ENCODE peak calls at places on chromosome 15, in nine cellular contexts. H, V, Z, C, F, M, X, E and N are unnamed samples.
A peak's percentile ranks its signal among the peaks of the same experiment; 100 is the strongest.

GRCh38 chr15:40259021-40259420 is 20.2 kb downstream of the PAK6 start:
- DNase-seq in H (no peak), V (peak; percentile 38), Z (no peak), C (no peak), F (no peak), M (no peak), X (no peak), E (no peak), N (no peak)

GRCh38 chr15:35349916-35350315 is 196.0 kb downstream of the DPH6 start:
- DNase-seq in H (no peak), V (no peak), Z (no peak), C (no peak), F (no peak), M (no peak), X (no peak), E (no peak), N (no peak)

GRCh38 chr15:41502787-41503668 is 9.4 kb downstream of the ITPKA start:
- DNase-seq in H (no peak), V (peak; percentile 86), Z (no peak), C (no peak), F (no peak), M (no peak), X (peak; percentile 46), E (no peak), N (no peak)

GRCh38 chr15:77012868-77013267 is 17.9 kb downstream of the PSTPIP1 start:
- DNase-seq in H (no peak), V (no peak), Z (peak; percentile 54), C (no peak), F (no peak), M (no peak), X (peak; percentile 64), E (peak; percentile 40), N (no peak)

GRCh38 chr15:76345880-76346665 is 9.5 kb downstream of the ISL2 start:
- DNase-seq in H (peak; percentile 63), V (no peak), Z (no peak), C (no peak), F (peak; percentile 48), M (no peak), X (peak; percentile 39), E (no peak), N (no peak)

GRCh38 chr15:90104551-90104950 is 2.3 kb upstream of the IDH2 start:
- DNase-seq in H (no peak), V (no peak), Z (no peak), C (no peak), F (peak; percentile 74), M (no peak), X (no peak), E (no peak), N (peak; percentile 63)

GRCh38 chr15:40298216-40298935 is 9.4 kb downstream of the PLCB2 start:
- DNase-seq in H (peak; percentile 13), V (no peak), Z (no peak), C (no peak), F (no peak), M (no peak), X (no peak), E (no peak), N (no peak)

GRCh38 chr15:49645937-49646336 is 25.1 kb downstream of the DTWD1 start:
- DNase-seq in H (no peak), V (no peak), Z (no peak), C (peak; percentile 90), F (peak; percentile 78), M (no peak), X (no peak), E (no peak), N (peak; percentile 21)

GRCh38 chr15:100663066-100663465 is 60.7 kb downstream of the ASB7 start:
- DNase-seq in H (no peak), V (peak; percentile 12), Z (no peak), C (no peak), F (peak; percentile 11), M (no peak), X (no peak), E (no peak), N (no peak)

GRCh38 chr15:65396965-65397317 is 19.1 kb upstream of the IGDCC3 start:
- DNase-seq in H (no peak), V (no peak), Z (no peak), C (no peak), F (no peak), M (no peak), X (no peak), E (no peak), N (no peak)

GRCh38 chr15:61685971-61686370 is 374.3 kb downstream of the VPS13C start:
- DNase-seq in H (no peak), V (no peak), Z (no peak), C (no peak), F (peak; percentile 62), M (no peak), X (no peak), E (no peak), N (no peak)

GRCh38 chr15:38610748-38611147 is 46.1 kb upstream of the RASGRP1 start:
- DNase-seq in H (no peak), V (no peak), Z (peak; percentile 17), C (no peak), F (no peak), M (no peak), X (peak; percentile 78), E (no peak), N (no peak)

GRCh38 chr15:66982816-66983215 is 82.6 kb upstream of the SMAD3 start:
- DNase-seq in H (no peak), V (no peak), Z (no peak), C (no peak), F (no peak), M (no peak), X (no peak), E (no peak), N (no peak)

GRCh38 chr15:20351448-20351961 is 190.1 kb downstream of the GOLGA6L6 start:
- DNase-seq in H (peak; percentile 61), V (no peak), Z (no peak), C (no peak), F (no peak), M (no peak), X (peak; percentile 8), E (no peak), N (peak; percentile 58)

GRCh38 chr15:36373549-36373948 is 205.9 kb upstream of the CDIN1 start:
- DNase-seq in H (no peak), V (no peak), Z (no peak), C (no peak), F (no peak), M (no peak), X (no peak), E (no peak), N (no peak)

GRCh38 chr15:32643907-32644445 is 2.5 kb downstream of the SCG5 start:
- DNase-seq in H (no peak), V (no peak), Z (no peak), C (peak; percentile 51), F (no peak), M (no peak), X (no peak), E (no peak), N (no peak)